ENCODE peak calls at places on chromosomes 16 and 17, in four cellular contexts. D is GM23338, R is cardiac muscle cell, X is stomach. Q is an unnamed sample.
A peak's percentile ranks its signal among the peaks of the same experiment; 100 is the strongest.

GRCh38 chr16:89552913-89553312 is 7.6 kb upstream of the RPL13 start:
- DNase-seq in D (no peak), R (no peak), X (no peak), Q (no peak)

GRCh38 chr17:48586355-48586924 is 3.6 kb downstream of the HOXB3 start:
- DNase-seq in X (no peak), R (no peak), D (no peak), Q (no peak)

GRCh38 chr16:78659668-78660217 is 560.3 kb downstream of the WWOX start:
- DNase-seq in R (no peak), X (no peak), D (no peak), Q (no peak)

GRCh38 chr17:57373071-57373470 is 116.7 kb downstream of the MSI2 start:
- DNase-seq in R (no peak), D (no peak), X (no peak), Q (no peak)

GRCh38 chr16:49776085-49776501 is 79.8 kb downstream of the ZNF423 start:
- DNase-seq in X (no peak), R (peak; percentile 36), D (peak; percentile 83), Q (no peak)

GRCh38 chr16:22849517-22849916 is 35.6 kb downstream of the HS3ST2 start:
- DNase-seq in D (no peak), R (no peak), X (no peak), Q (no peak)

GRCh38 chr16:90031186-90031930 is 12.1 kb upstream of the DBNDD1 start:
- DNase-seq in R (no peak), X (no peak), D (no peak), Q (peak; percentile 43)

GRCh38 chr16:73176577-73177013 is 128.7 kb upstream of the ZFHX3 start:
- DNase-seq in X (no peak), D (no peak), R (peak; percentile 25), Q (no peak)

GRCh38 chr16:62831235-62831634 is 795.0 kb upstream of the CDH8 start:
- DNase-seq in R (no peak), X (no peak), D (no peak), Q (no peak)

GRCh38 chr17:66152756-66153155 is 39.2 kb downstream of the CEP112 start:
- DNase-seq in D (no peak), X (no peak), R (no peak), Q (no peak)

GRCh38 chr17:37698132-37698615 is 46.7 kb downstream of the HNF1B start:
- DNase-seq in D (no peak), X (no peak), R (no peak), Q (no peak)

GRCh38 chr16:2181952-2182351 is 14.5 kb downstream of the CASKIN1 start:
- DNase-seq in R (no peak), X (no peak), D (no peak), Q (no peak)

GRCh38 chr16:426115-426905 is 861 bp downstream of the RAB11FIP3 start:
- DNase-seq in D (peak; percentile 68), X (no peak), R (peak; percentile 30), Q (peak; percentile 31)

GRCh38 chr17:51121620-51122472 is 1.2 kb upstream of the SPAG9 start:
- DNase-seq in R (peak; percentile 71), X (peak; percentile 91), D (peak; percentile 82), Q (peak; percentile 69)

DNA sequence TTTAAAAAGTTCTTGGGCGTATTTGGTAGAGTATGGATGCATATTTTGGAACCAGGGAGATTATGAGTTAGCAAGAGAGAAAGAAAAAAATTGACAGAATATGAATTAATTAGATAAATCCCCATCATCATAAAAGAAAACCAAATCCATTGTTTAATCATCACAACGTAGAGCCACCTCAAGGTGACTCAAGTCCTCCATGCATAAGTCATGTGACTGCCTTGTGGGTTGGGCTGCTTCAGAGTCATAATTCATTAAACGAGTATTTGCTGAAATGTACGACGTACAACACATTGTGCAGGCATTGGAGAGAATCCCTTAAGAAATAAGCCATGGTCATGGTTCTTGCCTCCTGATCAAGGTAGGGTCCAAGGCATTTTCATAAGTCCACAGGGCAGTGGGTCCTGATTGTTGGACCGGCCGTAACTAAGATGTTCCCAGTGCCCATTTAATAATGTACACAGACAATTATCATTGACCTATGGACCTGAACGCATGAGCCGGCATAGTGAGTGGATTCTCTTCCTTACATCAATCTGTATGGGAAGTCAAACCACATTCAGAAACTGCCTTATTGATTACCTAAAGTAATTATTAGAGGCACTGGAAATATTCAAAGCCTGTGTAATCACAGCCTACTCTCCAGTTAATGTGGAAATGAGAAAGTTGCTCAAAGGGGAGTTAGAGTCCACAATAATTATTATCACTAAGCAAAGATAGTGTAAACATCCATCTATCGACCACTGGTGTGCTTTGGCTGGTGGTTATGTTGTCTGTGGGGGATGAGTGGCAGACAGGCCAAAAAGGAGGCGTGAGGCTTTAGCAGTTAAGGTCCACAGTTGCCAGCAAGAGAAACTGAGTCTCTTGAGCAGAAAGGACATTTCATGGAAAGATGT is 165.4 kb downstream of the PITPNC1 start:
- DNase-seq in D (no peak), X (no peak), R (no peak), Q (no peak)
- H3K36me3 ChIP-seq in D (no peaks in the 10 kb centered on the region), X (no peaks in the 10 kb centered on the region), R (no peaks in the 10 kb centered on the region), Q (no peaks in the 10 kb centered on the region)

DNA sequence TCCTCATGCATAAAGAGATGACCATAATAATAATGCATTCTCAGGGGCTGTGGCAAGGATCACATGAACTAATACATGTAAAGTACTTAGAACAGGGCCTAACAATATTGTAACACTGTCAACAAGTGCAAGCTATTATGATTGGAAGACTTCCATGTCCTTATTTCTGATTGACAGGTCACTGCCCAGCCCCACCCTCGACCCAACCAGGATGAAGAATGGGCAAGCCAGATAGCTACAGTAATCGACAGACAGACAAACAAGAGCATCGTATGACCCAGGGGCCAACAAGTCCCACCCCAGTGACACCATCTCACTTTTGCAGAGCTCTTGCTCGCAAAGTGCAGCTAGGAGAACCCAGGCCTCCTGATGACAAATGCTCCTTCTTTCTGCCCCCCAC is 14.6 kb upstream of the MMP2 start:
- DNase-seq in D (peak; percentile 5), X (no peak), R (no peak), Q (no peak)
- H3K36me3 ChIP-seq in D (no peaks in the 10 kb centered on the region), X (no peaks in the 10 kb centered on the region), R (no peaks in the 10 kb centered on the region), Q (no peaks in the 10 kb centered on the region)

GRCh38 chr16:57749872-57750452 is 14.4 kb downstream of the KATNB1 start:
- DNase-seq in R (no peak), X (no peak), D (no peak), Q (no peak)

GRCh38 chr16:57749101-57749692 is 13.6 kb downstream of the KATNB1 start:
- DNase-seq in X (no peak), D (no peak), R (no peak), Q (no peak)

GRCh38 chr16:57747496-57747895 is 11.9 kb downstream of the KATNB1 start:
- DNase-seq in D (no peak), X (no peak), R (no peak), Q (no peak)

GRCh38 chr16:57747996-57748395 is 12.4 kb downstream of the KATNB1 start:
- DNase-seq in D (no peak), R (no peak), X (no peak), Q (no peak)

DNA sequence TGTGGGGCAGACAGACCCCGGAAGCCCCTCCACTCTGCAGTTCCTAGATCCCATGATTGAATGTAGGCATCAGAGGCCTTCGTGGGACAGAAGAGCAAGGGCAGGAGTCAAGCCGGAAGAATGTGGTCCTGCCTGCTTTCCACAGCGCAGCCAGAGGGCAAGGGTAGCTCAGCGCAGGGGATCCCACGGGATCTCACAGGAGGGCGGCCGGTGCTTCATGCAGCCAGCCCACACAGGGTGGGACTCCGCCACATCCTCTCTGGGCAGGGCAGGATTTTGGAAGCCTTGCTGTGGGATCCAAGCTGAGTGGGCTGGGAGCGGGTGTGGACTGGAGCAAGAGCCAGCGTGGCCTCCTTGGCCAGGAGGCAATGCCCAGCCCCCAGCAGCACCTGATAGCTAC is 13.0 kb downstream of the KATNB1 start:
- DNase-seq in R (no peak), D (no peak), X (no peak), Q (no peak)
- H3K36me3 ChIP-seq in R (peaks cover 4% of the 10 kb centered on the region), D (no peaks in the 10 kb centered on the region), X (no peaks in the 10 kb centered on the region), Q (peaks cover 3% of the 10 kb centered on the region)

DNA sequence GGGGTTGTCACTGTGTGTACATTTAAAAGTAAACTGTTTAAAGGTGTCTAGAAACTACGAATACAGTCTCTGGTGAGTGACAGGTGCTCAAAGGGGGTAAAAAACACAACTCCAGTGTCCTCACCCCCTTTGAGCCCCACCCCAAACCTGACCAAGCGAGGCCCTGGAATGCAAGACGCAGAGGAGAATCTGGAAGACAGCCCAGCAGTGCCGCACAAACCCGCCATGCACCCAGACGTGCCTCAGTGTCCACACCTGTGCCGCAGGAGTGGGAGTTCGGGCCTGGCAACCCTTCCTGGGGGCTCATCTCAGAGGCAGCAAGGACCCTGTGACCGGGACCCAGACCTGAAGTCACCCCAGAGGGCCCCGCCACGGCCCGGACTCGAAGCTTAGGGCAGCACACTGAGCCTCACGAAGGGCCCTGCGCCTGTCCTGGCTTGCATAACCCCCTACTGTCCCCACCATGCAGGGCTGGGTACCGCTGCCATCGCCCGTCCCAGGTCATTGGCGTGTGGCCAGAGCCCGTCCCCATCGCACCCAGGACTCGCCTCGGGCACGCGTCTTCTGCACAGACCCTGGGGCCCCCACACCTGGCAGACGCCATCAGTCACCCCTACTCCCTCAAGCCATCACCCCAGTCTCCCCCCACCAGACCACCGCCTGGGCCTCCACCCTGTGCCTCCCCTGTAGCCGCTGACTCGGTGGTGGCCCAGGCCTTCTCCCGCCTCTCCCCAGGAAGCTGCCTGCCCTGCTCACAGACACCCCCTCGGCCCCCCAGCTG is 33.0 kb upstream of the ZC3H18 start:
- DNase-seq in R (no peak), D (peak; percentile 59), X (no peak), Q (no peak)
- H3K36me3 ChIP-seq in R (no peaks in the 10 kb centered on the region), D (no peaks in the 10 kb centered on the region), X (peaks cover 4% of the 10 kb centered on the region), Q (no peaks in the 10 kb centered on the region)

GRCh38 chr17:72338847-72339790 is 218.3 kb downstream of the SOX9 start:
- DNase-seq in D (no peak), X (no peak), R (peak; percentile 33), Q (no peak)
- H3K36me3 ChIP-seq in D (no peaks in the 10 kb centered on the region), X (no peaks in the 10 kb centered on the region), R (no peaks in the 10 kb centered on the region), Q (no peaks in the 10 kb centered on the region)

GRCh38 chr17:17159571-17159970 is 46.6 kb downstream of the PLD6 start:
- DNase-seq in D (no peak), X (no peak), R (no peak), Q (no peak)
- H3K36me3 ChIP-seq in D (peaks cover 4% of the 10 kb centered on the region), X (peaks cover 85% of the 10 kb centered on the region), R (peaks cover 49% of the 10 kb centered on the region), Q (peaks cover 55% of the 10 kb centered on the region)

GRCh38 chr16:87850009-87851006 is 19.0 kb downstream of the SLC7A5 start:
- DNase-seq in X (peak; percentile 78), D (peak; percentile 82), R (peak; percentile 76), Q (peak; percentile 85)

GRCh38 chr16:87849419-87850008 is 19.8 kb downstream of the SLC7A5 start:
- DNase-seq in X (peak; percentile 78), R (no peak), D (no peak), Q (no peak)

GRCh38 chr16:87848676-87849345 is 20.5 kb downstream of the SLC7A5 start:
- DNase-seq in X (peak; percentile 73), D (no peak), R (no peak), Q (no peak)

GRCh38 chr16:87851601-87852000 is 17.7 kb downstream of the SLC7A5 start:
- DNase-seq in D (no peak), X (no peak), R (peak; percentile 51), Q (no peak)

GRCh38 chr16:87851141-87851587 is 18.1 kb downstream of the SLC7A5 start:
- DNase-seq in D (no peak), X (no peak), R (no peak), Q (no peak)
- H3K36me3 ChIP-seq in D (peaks cover 12% of the 10 kb centered on the region), X (peaks cover 11% of the 10 kb centered on the region), R (no peaks in the 10 kb centered on the region), Q (peaks cover 86% of the 10 kb centered on the region)

GRCh38 chr17:82060001-82060380 is 5.6 kb downstream of the DUS1L start:
- DNase-seq in X (no peak), D (no peak), R (no peak), Q (no peak)
- H3K36me3 ChIP-seq in X (peaks cover 75% of the 10 kb centered on the region), D (peaks cover 4% of the 10 kb centered on the region), R (peaks cover 30% of the 10 kb centered on the region), Q (peaks cover 90% of the 10 kb centered on the region)

Q was measured in HAP-1.